ENCODE peak calls at places on chromosomes 16 and 17, in eight cellular contexts. Y, B, I, S, C, L, M and P are unnamed samples.

GRCh38 chr17:1312261-1312870 is 32.9 kb downstream of the TRARG1 start:
- DNase-seq in L (no peak), I (no peak), S (no peak), Y (no peak), M (peak), B (peak), C (peak), P (no peak)

GRCh38 chr17:77036841-77037381 is 103.9 kb upstream of the SEC14L1 start:
- DNase-seq in B (no peak), L (no peak), C (no peak), M (peak), S (no peak), Y (no peak), I (no peak), P (peak)

GRCh38 chr16:68235105-68235881 is 634 bp downstream of the ESRP2 start:
- DNase-seq in M (no peak), B (peak), C (no peak), L (no peak), I (no peak), Y (no peak), S (no peak), P (peak)

GRCh38 chr17:1742371-1743093 is at the start of gene SERPINF2:
- DNase-seq in Y (no peak), C (no peak), B (no peak), I (no peak), M (no peak), L (no peak), S (no peak), P (no peak)

GRCh38 chr16:69397821-69398521 is 12.2 kb upstream of the TERF2 start:
- DNase-seq in L (no peak), I (no peak), M (peak), Y (peak), C (peak), S (no peak), B (peak), P (peak)

GRCh38 chr16:53946745-53947386 is 242.9 kb downstream of the FTO start:
- DNase-seq in M (no peak), C (no peak), S (no peak), B (no peak), L (no peak), I (no peak), Y (no peak), P (no peak)

GRCh38 chr16:86073763-86074493 is 175.0 kb downstream of the IRF8 start:
- DNase-seq in I (no peak), M (no peak), L (no peak), Y (no peak), C (no peak), B (no peak), S (no peak), P (no peak)

GRCh38 chr17:3796110-3796821 is 4.7 kb downstream of the ITGAE start:
- DNase-seq in I (no peak), L (peak), B (no peak), C (no peak), Y (no peak), S (peak), M (no peak), P (no peak)

GRCh38 chr16:972316-973002 is 1.7 kb upstream of the LMF1 start:
- DNase-seq in M (no peak), I (no peak), C (peak), Y (peak), L (no peak), B (no peak), S (no peak), P (peak)

GRCh38 chr17:20105539-20106291 is 96.6 kb downstream of the SPECC1 start:
- DNase-seq in B (no peak), M (no peak), S (no peak), Y (no peak), L (no peak), I (no peak), C (no peak), P (no peak)

GRCh38 chr17:57305918-57306317 is 49.6 kb downstream of the MSI2 start:
- DNase-seq in S (no peak), M (peak), B (no peak), L (no peak), C (no peak), I (no peak), Y (no peak), P (no peak)

GRCh38 chr16:83779881-83780280 is 27.9 kb upstream of the HSBP1 start:
- DNase-seq in Y (no peak), I (no peak), C (no peak), M (no peak), L (no peak), S (no peak), B (no peak), P (no peak)

GRCh38 chr17:50426814-50427787 is 1.1 kb downstream of the ACSF2 start:
- DNase-seq in L (peak), I (no peak), C (no peak), S (no peak), Y (no peak), M (peak), B (peak), P (peak)

GRCh38 chr17:64118452-64118979 is 11.4 kb downstream of the ERN1 start:
- DNase-seq in Y (peak), I (peak), S (no peak), C (no peak), L (no peak), M (no peak), B (peak), P (no peak)

GRCh38 chr16:52383640-52384292 is 163.2 kb downstream of the TOX3 start:
- DNase-seq in Y (no peak), M (no peak), I (no peak), L (no peak), B (no peak), C (no peak), S (no peak), P (no peak)

GRCh38 chr16:69444873-69445517 is 20.6 kb downstream of the CYB5B start:
- DNase-seq in S (no peak), L (no peak), M (no peak), B (no peak), I (no peak), C (no peak), Y (no peak), P (no peak)

GRCh38 chr17:2347805-2348685 is 10.7 kb downstream of the SGSM2 start:
- DNase-seq in L (no peak), S (no peak), B (peak), M (peak), I (no peak), C (peak), Y (peak), P (peak)

GRCh38 chr16:81296631-81297030 is 18.1 kb upstream of the GAN start:
- DNase-seq in L (no peak), Y (no peak), C (no peak), S (no peak), B (no peak), M (no peak), I (no peak), P (no peak)
- TF ChIP-seq CTCF in L (no peak), Y (no peak), C (no peak), S (no peak), B (no peak), M (no peak), I (no peak), P (no peak)

DNA sequence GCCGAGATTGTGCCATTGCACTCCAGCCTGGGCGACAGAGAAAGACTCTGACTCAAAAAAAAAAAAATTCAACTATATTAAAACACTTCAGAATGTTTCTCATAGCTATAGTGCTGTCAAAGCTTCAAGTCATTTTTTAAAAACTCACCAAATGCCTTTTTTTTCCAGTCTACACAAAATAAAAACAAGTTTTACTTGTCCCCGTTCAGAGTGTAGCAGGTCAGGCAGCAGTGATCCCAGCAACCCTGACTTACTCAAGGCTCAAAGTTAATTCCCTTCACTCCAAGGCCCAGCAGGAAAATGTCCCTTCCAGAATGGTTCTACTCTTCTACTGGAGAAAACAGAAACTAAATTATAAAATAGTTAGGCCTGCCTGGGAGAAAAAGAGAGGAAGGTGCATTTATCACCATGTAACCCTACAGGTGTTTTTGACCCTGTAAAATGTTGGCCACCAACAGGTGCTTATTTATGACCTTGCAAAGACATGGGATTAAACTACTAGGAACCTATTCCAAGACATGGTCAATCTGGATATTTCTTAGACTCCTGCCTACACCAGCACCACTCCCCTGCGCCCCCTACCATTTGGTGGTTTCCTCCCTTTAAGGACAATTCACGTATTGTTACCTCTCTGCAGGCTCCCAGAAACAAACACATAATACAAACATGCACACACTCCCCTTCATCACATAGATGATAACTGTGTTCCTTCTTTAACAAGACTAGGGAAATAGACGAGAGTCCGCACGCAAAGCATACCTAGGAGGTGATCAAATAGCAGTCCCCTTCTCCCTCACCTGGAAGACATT is 5.4 kb downstream of the AMFR start:
- DNase-seq in S (no peak), L (no peak), Y (no peak), B (no peak), C (no peak), I (no peak), M (no peak), P (no peak)
- TF ChIP-seq CTCF in S (no peak), L (no peak), Y (no peak), B (no peak), C (no peak), I (no peak), M (no peak), P (no peak)

GRCh38 chr17:45719335-45720071 is 64.6 kb upstream of the CRHR1 start:
- DNase-seq in C (no peak), I (no peak), S (no peak), L (no peak), M (peak), Y (no peak), B (peak), P (peak)
- TF ChIP-seq CTCF in C (peak), I (no peak), S (no peak), L (no peak), M (peak), Y (peak), B (peak), P (peak)

GRCh38 chr16:17434006-17434405 is 36.8 kb downstream of the XYLT1 start:
- DNase-seq in L (no peak), Y (no peak), M (no peak), B (peak), I (no peak), C (no peak), S (no peak), P (no peak)

GRCh38 chr16:17431012-17431411 is 39.7 kb downstream of the XYLT1 start:
- DNase-seq in I (no peak), L (no peak), C (no peak), S (no peak), M (no peak), Y (no peak), B (no peak), P (no peak)

GRCh38 chr16:17432902-17433576 is 37.7 kb downstream of the XYLT1 start:
- DNase-seq in C (no peak), Y (no peak), M (no peak), B (no peak), I (no peak), S (no peak), L (no peak), P (no peak)

GRCh38 chr16:17433577-17433960 is 37.2 kb downstream of the XYLT1 start:
- DNase-seq in B (no peak), S (no peak), I (no peak), M (no peak), Y (no peak), L (no peak), C (no peak), P (no peak)

DNA sequence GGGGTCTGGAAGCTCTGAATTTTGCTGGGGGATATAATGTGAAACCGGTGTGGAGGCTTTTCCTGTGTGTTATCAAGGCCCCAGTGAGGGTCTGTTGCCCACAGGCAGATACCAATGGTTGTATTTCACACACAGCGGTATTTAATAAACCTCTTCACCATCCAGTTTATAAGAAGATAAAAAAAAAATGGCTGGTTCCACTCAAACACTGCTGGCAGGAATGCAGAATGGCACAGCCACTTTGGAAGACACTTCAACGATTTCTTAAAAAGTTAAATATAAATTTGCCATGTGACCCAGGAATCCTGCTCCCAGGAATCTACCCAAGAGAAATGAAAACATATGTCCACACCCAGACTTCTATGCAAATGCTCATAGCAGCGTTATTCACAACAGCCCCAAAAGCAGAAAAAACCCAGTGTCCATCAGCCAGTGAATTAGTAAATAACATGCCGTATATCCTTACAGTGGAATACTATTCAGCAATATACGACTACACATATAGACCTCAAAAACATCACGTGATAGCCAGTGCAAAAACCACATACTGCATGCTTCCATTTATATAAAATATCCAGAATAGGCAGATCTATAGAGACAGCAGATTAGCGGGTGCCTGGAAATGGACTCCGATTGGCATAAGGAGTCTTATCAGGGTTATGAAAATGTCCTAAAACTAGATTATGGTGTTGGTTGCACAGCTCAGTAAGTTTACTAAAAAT is 38.7 kb downstream of the XYLT1 start:
- DNase-seq in L (no peak), M (no peak), I (no peak), S (no peak), C (no peak), Y (no peak), B (peak), P (no peak)
- TF ChIP-seq CTCF in L (no peak), M (no peak), I (no peak), S (no peak), C (peak), Y (no peak), B (no peak), P (no peak)

DNA sequence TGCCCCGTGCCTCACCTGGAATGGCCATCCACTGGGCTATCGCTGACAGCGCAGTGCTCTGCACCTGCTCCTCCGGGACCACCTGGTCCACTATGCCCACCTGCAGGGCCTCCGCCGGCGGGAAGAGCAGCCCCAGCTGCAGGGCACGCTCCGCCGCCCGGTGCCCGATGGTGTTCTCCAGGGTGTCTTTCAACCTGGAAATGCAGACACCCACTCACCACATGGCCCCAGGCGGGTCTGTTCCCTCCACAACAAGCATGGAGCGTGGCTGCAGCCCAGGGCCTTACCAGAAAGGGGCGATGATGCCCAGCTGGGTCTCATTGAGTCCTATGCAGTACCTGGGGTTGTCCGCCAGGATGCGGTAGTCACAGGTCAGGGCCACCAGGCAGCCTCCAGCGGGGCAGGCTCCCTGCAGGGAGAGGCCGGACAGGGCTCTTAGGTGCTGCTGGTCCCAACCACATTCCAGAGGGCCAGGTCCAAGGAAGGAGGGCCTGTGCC is 6.8 kb downstream of the DNASE1L2 start:
- DNase-seq in Y (no peak), L (no peak), C (no peak), B (no peak), S (no peak), M (peak), I (no peak), P (no peak)
- TF ChIP-seq CTCF in Y (no peak), L (no peak), C (no peak), B (no peak), S (no peak), M (peak), I (no peak), P (no peak)

DNA sequence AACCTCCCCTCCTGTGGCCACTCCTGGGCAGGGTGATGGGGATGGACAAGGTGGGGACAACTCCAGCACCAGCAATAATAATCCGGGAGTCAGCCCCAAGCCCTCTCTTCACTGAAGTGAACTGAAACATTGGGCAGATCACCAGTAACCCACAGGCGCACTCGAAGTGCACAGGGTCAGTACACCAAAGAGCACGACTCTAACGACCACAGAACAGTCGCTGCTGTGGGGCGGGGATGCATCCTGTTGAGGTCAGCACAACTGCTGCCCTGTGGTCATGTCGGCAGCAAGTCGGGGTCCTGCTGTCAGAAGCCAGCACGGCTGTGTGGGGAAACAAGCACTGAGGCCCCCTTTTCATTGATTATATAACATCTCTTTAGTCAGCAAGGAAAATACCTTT is 14.6 kb downstream of the DNASE1 start:
- DNase-seq in C (no peak), I (no peak), L (no peak), S (no peak), M (no peak), Y (no peak), B (no peak), P (no peak)
- TF ChIP-seq CTCF in C (no peak), I (no peak), L (no peak), S (no peak), M (no peak), Y (no peak), B (no peak), P (no peak)

GRCh38 chr17:30155389-30155788 is 38.8 kb downstream of the NSRP1 start:
- DNase-seq in Y (no peak), S (no peak), I (no peak), B (no peak), C (no peak), L (no peak), M (no peak), P (no peak)
- TF ChIP-seq CTCF in Y (no peak), S (no peak), I (no peak), B (no peak), C (no peak), L (no peak), M (no peak), P (no peak)

GRCh38 chr17:14741516-14741915 is 440.6 kb downstream of the HS3ST3B1 start:
- DNase-seq in C (no peak), M (no peak), L (no peak), I (no peak), S (no peak), B (no peak), Y (no peak), P (peak)
- TF ChIP-seq CTCF in C (no peak), M (no peak), L (no peak), I (no peak), S (no peak), B (no peak), Y (no peak), P (no peak)

DNA sequence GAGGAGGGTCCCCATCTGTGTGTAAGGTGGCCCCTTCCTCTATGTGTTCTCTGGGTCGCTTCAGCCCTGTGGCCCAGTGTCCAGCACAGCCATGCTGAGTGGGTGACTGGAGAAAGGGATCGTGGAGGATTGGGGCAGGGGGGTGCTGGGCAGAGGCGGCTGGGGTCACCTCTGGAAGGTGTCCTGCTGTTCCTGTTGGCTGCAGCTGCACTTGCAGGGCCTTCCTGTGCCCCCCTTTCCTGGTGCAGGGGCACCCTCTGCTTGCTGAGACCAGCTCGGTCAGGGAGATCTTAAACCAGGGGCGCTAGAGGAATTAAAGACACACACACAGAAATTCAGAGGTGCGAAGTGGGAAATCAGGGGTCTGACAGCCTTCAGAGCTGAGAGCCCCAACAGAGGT is 11.1 kb downstream of the IL32 start:
- DNase-seq in C (no peak), L (no peak), S (no peak), Y (no peak), I (no peak), M (no peak), B (no peak), P (no peak)
- TF ChIP-seq CTCF in C (no peak), L (no peak), S (no peak), Y (no peak), I (no peak), M (no peak), B (no peak), P (no peak)